ENCODE peak calls at places on chromosomes 6 and 20, in four cellular contexts. W, L, A and F are unnamed samples.

GRCh38 chr20:33561981-33562601 is 72.2 kb downstream of the CBFA2T2 start:
- DNase-seq in A (peak), L (peak), W (no peak), F (peak)

GRCh38 chr6:132391391-132392291 is 9.6 kb downstream of the MOXD1 start:
- DNase-seq in L (peak), A (no peak), W (no peak), F (no peak)

GRCh38 chr6:154403803-154404202 is 47.2 kb upstream of the IPCEF1 start:
- DNase-seq in L (peak), A (no peak), W (no peak), F (no peak)

GRCh38 chr6:151911401-151911800 is 103.9 kb downstream of the ESR1 start:
- DNase-seq in L (no peak), W (no peak), A (no peak), F (no peak)

GRCh38 chr20:18514127-18514526 is 6.4 kb downstream of the SEC23B start:
- DNase-seq in L (no peak), W (no peak), A (no peak), F (no peak)

GRCh38 chr20:24987244-24987643 is 5.3 kb downstream of the APMAP start:
- DNase-seq in L (peak), A (no peak), W (no peak), F (no peak)

GRCh38 chr20:4443016-4443415 is 278.7 kb upstream of the PRND start:
- DNase-seq in W (no peak), A (no peak), L (no peak), F (no peak)

GRCh38 chr20:41248371-41249024 is 69.0 kb downstream of the ZHX3 start:
- DNase-seq in L (no peak), W (no peak), A (no peak), F (peak)

GRCh38 chr6:1378224-1379025 is 11.0 kb upstream of the FOXF2 start:
- DNase-seq in A (no peak), L (no peak), W (no peak), F (no peak)

GRCh38 chr20:49432562-49432961 is 49.9 kb downstream of the KCNB1 start:
- DNase-seq in L (no peak), A (no peak), W (no peak), F (no peak)

GRCh38 chr6:3343089-3343901 is 84.5 kb downstream of the PSMG4 start:
- DNase-seq in A (no peak), L (no peak), W (no peak), F (no peak)

GRCh38 chr20:53445276-53445675 is 148.4 kb downstream of the ZNF217 start:
- DNase-seq in L (no peak), W (no peak), A (no peak), F (no peak)

GRCh38 chr20:63029358-63030121 is 22.8 kb upstream of the BHLHE23 start:
- DNase-seq in L (no peak), W (no peak), A (no peak), F (no peak)

GRCh38 chr20:8646716-8647115 is 422.2 kb upstream of the PLCB4 start:
- DNase-seq in A (no peak), W (no peak), L (peak), F (no peak)

GRCh38 chr6:158607411-158608170 is 37.0 kb downstream of the DYNLT1 start:
- DNase-seq in W (no peak), L (peak), A (no peak), F (no peak)

GRCh38 chr20:11917663-11918062 is at the start of gene BTBD3:
- DNase-seq in L (peak), W (no peak), A (peak), F (peak)

GRCh38 chr6:34144581-34145160 is 1.2 kb downstream of the GRM4 start:
- DNase-seq in L (no peak), A (no peak), W (no peak), F (no peak)

GRCh38 chr6:20875369-20875963 is 341.2 kb downstream of the CDKAL1 start:
- DNase-seq in W (no peak), L (peak), A (peak), F (peak)

GRCh38 chr6:71205336-71205956 is 83.2 kb upstream of the OGFRL1 start:
- DNase-seq in L (peak), W (no peak), A (no peak), F (no peak)

GRCh38 chr6:113182370-113183141 is 674.6 kb upstream of the MARCKS start:
- DNase-seq in W (no peak), A (no peak), L (peak), F (peak)

GRCh38 chr20:59322813-59323469 is 22.5 kb downstream of the EDN3 start:
- DNase-seq in W (no peak), L (no peak), A (no peak), F (no peak)

GRCh38 chr6:43984442-43985321 is 142.6 kb downstream of the MRPL14 start:
- DNase-seq in A (no peak), W (no peak), L (peak), F (no peak)

GRCh38 chr6:142489722-142490610 is 188.2 kb downstream of the ADGRG6 start:
- DNase-seq in W (no peak), A (no peak), L (no peak), F (no peak)

GRCh38 chr6:113782641-113783040 is 74.5 kb upstream of the MARCKS start:
- DNase-seq in W (no peak), A (no peak), L (no peak), F (no peak)

GRCh38 chr6:17919494-17919893 is 67.9 kb downstream of the KIF13A start:
- DNase-seq in A (no peak), W (no peak), L (no peak), F (no peak)

GRCh38 chr6:9388596-9388995 is 953.3 kb upstream of the SLC35B3 start:
- DNase-seq in L (no peak), A (no peak), W (no peak), F (no peak)

GRCh38 chr6:39048481-39049399 is at the start of gene GLP1R:
- DNase-seq in A (no peak), L (no peak), W (no peak), F (no peak)

GRCh38 chr6:44176130-44176934 is 17.7 kb downstream of the CAPN11 start:
- DNase-seq in W (no peak), A (no peak), L (no peak), F (no peak)

GRCh38 chr20:20375862-20376261 is 8.0 kb downstream of the INSM1 start:
- DNase-seq in W (no peak), L (no peak), A (no peak), F (no peak)

GRCh38 chr6:134846031-134846430 is 103.9 kb downstream of the ALDH8A1 start:
- DNase-seq in A (no peak), L (peak), W (no peak), F (no peak)

GRCh38 chr6:51472745-51473483 is 614.5 kb downstream of the PKHD1 start:
- DNase-seq in W (no peak), L (no peak), A (no peak), F (no peak)

DNA sequence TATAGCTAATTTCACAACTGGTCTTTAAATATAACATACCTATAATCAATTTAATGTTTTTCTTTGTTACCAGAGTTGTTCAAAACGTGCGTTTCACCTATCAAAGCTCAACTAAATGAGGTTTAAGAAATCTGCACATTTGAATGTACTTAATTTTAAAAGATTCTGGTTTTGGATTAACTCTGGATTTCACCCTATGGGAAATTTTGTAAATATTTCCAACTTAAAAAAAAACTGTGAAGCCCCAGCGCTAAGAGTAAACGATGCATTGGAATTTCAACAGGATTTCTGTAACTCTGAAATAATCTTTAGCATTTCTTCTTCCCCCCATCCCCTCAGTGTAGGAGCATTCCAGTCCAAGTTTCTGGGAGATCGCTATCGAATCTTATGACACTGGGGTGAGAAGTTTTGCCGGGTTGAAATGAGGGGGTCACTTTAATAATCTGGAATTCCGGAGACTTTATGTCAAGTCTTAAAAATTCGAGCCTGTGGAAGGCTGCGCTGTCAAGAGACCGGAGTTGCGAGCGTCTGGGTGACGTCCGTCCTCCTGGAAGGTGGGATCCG is 640 bp upstream of the MAP3K4 start:
- DNase-seq in L (peak), A (no peak), W (no peak), F (peak)
- TF ChIP-seq FOS in L (no peak), A (no peak), W (no peak), F (no peak)

DNA sequence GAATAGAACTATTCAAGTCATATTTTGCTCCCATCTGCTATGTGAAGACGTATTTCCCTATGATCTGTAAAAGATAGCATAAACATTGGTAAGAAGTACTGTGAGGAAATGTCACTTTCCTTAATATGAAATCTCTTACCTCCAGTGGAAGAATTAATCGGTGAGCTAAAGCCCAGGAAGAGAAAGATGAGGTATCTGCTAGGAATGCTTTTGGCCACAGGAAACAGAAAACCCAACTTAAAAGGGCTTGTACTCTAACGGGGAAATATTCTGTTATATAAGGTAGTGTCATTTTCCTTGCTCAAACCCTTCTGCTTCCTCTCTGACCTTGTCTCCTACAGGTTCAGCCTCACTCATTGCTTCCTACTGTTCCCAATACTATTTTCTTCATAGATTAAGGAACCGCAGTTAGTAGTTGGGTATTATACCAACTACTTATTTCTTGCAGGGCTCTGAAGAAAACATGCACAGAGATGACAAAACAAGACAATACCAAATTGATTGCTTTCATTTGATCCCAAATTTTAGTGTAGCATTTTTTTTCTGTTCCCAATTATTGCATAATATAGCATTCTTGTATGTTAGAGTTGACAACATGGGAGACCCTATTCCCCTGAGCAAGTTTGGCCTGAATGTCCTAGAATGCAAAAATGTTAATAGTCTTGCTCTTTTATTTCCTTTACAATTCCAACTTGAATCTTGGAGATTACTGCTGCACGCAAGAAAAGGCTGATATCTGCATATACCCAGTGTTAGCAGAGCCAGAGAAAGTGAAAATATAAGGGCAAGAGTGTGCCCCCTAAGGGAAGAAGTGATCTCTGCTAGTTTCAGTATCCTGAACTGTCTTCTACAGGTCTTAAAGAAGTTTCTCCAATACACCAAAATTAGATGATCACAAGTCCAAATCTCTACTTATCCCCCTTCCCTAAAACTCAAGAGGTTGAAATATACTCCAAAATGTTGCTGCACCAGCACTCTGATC is 65.3 kb downstream of the AFG1L start:
- DNase-seq in W (no peak), A (peak), L (peak), F (no peak)
- TF ChIP-seq CTCF in W (peak), A (peak), L (no peak), F (no peak)

GRCh38 chr6:156557269-156557885 is 219.8 kb upstream of the ARID1B start:
- DNase-seq in A (peak), W (no peak), L (peak), F (no peak)
- TF ChIP-seq FOS in A (no peak), W (no peak), L (no peak), F (no peak)

GRCh38 chr6:83985308-83985713 is 48.3 kb upstream of the MRAP2 start:
- DNase-seq in A (peak), L (no peak), W (no peak), F (peak)
- TF ChIP-seq CTCF in A (no peak), L (no peak), W (no peak), F (no peak)

GRCh38 chr20:31617432-31618104 is 12.5 kb downstream of the ID1 start:
- DNase-seq in W (no peak), L (no peak), A (no peak), F (no peak)
- TF ChIP-seq FOS in W (no peak), L (no peak), A (no peak), F (no peak)